ENCODE peak calls at places on chromosomes 3 and 15, in five cellular contexts. N, F, R, B and X are unnamed samples.

GRCh38 chr3:149005424-149005823 is 14.1 kb downstream of the GYG1 start:
- DNase-seq in N (no peak), F (no peak), R (no peak), B (no peak), X (no peak)

GRCh38 chr3:46695962-46696922 is 2.8 kb upstream of the ALS2CL start:
- DNase-seq in N (no peak), F (no peak), R (peak; percentile 80), B (no peak), X (peak; percentile 75)

GRCh38 chr3:135172191-135172869 is 377.3 kb downstream of the EPHB1 start:
- DNase-seq in N (no peak), F (no peak), R (no peak), B (no peak), X (no peak)

GRCh38 chr15:38873151-38873550 is 308.5 kb upstream of the RASGRP1 start:
- DNase-seq in N (no peak), F (no peak), R (no peak), B (no peak), X (no peak)

GRCh38 chr3:33231755-33232465 is 13.3 kb upstream of the SUSD5 start:
- DNase-seq in N (no peak), F (no peak), R (no peak), B (no peak), X (no peak)

GRCh38 chr3:45473841-45474240 is 85.5 kb downstream of the LARS2 start:
- DNase-seq in N (no peak), F (no peak), R (no peak), B (no peak), X (no peak)

GRCh38 chr15:25670025-25670554 is 193.0 kb downstream of the ATP10A start:
- DNase-seq in N (no peak), F (no peak), R (peak; percentile 84), B (peak; percentile 40), X (peak; percentile 69)

GRCh38 chr3:146334151-146334550 is 83.2 kb upstream of the PLSCR4 start:
- DNase-seq in N (no peak), F (no peak), R (peak; percentile 69), B (peak; percentile 17), X (peak; percentile 20)

GRCh38 chr15:58423858-58424608 is 7.8 kb upstream of the LIPC start:
- DNase-seq in N (no peak), F (no peak), R (peak; percentile 43), B (no peak), X (no peak)

GRCh38 chr15:38128389-38128788 is 124.2 kb upstream of the SPRED1 start:
- DNase-seq in N (no peak), F (no peak), R (no peak), B (no peak), X (no peak)

GRCh38 chr3:152377184-152377570 is 108.4 kb downstream of the MBNL1 start:
- DNase-seq in N (no peak), F (no peak), R (no peak), B (no peak), X (no peak)

GRCh38 chr3:33211444-33211843 is 7.2 kb downstream of the SUSD5 start:
- DNase-seq in N (no peak), F (no peak), R (peak; percentile 46), B (no peak), X (no peak)

GRCh38 chr15:61861962-61862361 is 198.3 kb downstream of the VPS13C start:
- DNase-seq in N (no peak), F (no peak), R (no peak), B (no peak), X (no peak)

GRCh38 chr15:40776537-40777141 is 6.9 kb downstream of the C15orf62 start:
- DNase-seq in N (no peak), F (no peak), R (no peak), B (no peak), X (no peak)

GRCh38 chr15:78739996-78740903 is 71.0 kb downstream of the ADAMTS7 start:
- DNase-seq in N (peak; percentile 60), F (no peak), R (peak; percentile 69), B (peak; percentile 86), X (no peak)

GRCh38 chr3:151011427-151011826 is 38.9 kb upstream of the CLRN1 start:
- DNase-seq in N (no peak), F (no peak), R (no peak), B (no peak), X (no peak)

GRCh38 chr15:64754663-64755426 is 20.5 kb downstream of the RBPMS2 start:
- DNase-seq in N (no peak), F (no peak), R (no peak), B (no peak), X (no peak)

GRCh38 chr15:90086868-90087268 is 15.4 kb downstream of the IDH2 start:
- DNase-seq in N (peak; percentile 35), F (no peak), R (no peak), B (peak; percentile 60), X (no peak)

GRCh38 chr15:61318276-61318675 is 89.2 kb upstream of the RORA start:
- DNase-seq in N (no peak), F (no peak), R (no peak), B (no peak), X (no peak)

GRCh38 chr3:179716811-179717210 is 64.0 kb downstream of the USP13 start:
- DNase-seq in N (no peak), F (no peak), R (no peak), B (no peak), X (no peak)

GRCh38 chr3:29092348-29092747 is 188.5 kb upstream of the RBMS3 start:
- DNase-seq in N (no peak), F (no peak), R (no peak), B (no peak), X (no peak)

GRCh38 chr3:184761120-184761841 is 49.4 kb upstream of the MAGEF1 start:
- DNase-seq in N (no peak), F (no peak), R (peak; percentile 80), B (no peak), X (peak; percentile 34)

GRCh38 chr3:139537325-139537724 is 2.2 kb downstream of the RBP1 start:
- DNase-seq in N (no peak), F (no peak), R (no peak), B (no peak), X (no peak)

GRCh38 chr15:66706225-66706732 is 4.2 kb downstream of the SMAD6 start:
- DNase-seq in N (no peak), F (no peak), R (peak; percentile 85), B (peak; percentile 28), X (peak; percentile 35)

GRCh38 chr3:46669191-46669999 is 24.1 kb downstream of the ALS2CL start:
- DNase-seq in N (no peak), F (no peak), R (no peak), B (peak; percentile 2), X (no peak)

GRCh38 chr15:82999905-83000671 is 11.4 kb downstream of the C15orf40 start:
- DNase-seq in N (peak; percentile 30), F (no peak), R (no peak), B (no peak), X (no peak)

GRCh38 chr3:13588221-13588701 is 39.3 kb downstream of the FBLN2 start:
- DNase-seq in N (no peak), F (no peak), R (peak; percentile 55), B (no peak), X (no peak)

GRCh38 chr15:68114840-68115239 is 60.7 kb downstream of the PIAS1 start:
- DNase-seq in N (no peak), F (no peak), R (no peak), B (no peak), X (no peak)

GRCh38 chr3:119469378-119470189 is 821 bp downstream of the POGLUT1 start:
- DNase-seq in N (no peak), F (no peak), R (no peak), B (no peak), X (no peak)

GRCh38 chr3:67515778-67516177 is 138.6 kb downstream of the SUCLG2 start:
- DNase-seq in N (no peak), F (no peak), R (no peak), B (no peak), X (no peak)

GRCh38 chr3:4574426-4574965 is 81.3 kb downstream of the ITPR1 start:
- DNase-seq in N (no peak), F (no peak), R (no peak), B (no peak), X (no peak)

GRCh38 chr3:17489139-17489538 is 253.3 kb downstream of the TBC1D5 start:
- DNase-seq in N (no peak), F (no peak), R (no peak), B (no peak), X (no peak)

GRCh38 chr3:101185341-101185740 is 135.0 kb downstream of the IMPG2 start:
- DNase-seq in N (no peak), F (no peak), R (no peak), B (no peak), X (no peak)

GRCh38 chr3:195207731-195208130 is 63.2 kb downstream of the XXYLT1 start:
- DNase-seq in N (no peak), F (no peak), R (no peak), B (no peak), X (no peak)

GRCh38 chr3:683770-684169 is 409.1 kb upstream of the CNTN6 start:
- DNase-seq in N (no peak), F (no peak), R (no peak), B (no peak), X (no peak)

GRCh38 chr15:41332788-41333527 is at the start of gene NUSAP1:
- DNase-seq in N (no peak), F (no peak), R (no peak), B (no peak), X (no peak)

GRCh38 chr3:106140471-106140870 is 271.7 kb upstream of the CBLB start:
- DNase-seq in N (no peak), F (no peak), R (no peak), B (no peak), X (no peak)